ENCODE peak calls at places on chromosomes 2 and 18, in nine cellular contexts. One of them, this sample, is unnamed.

GRCh38 chr2:200795044-200795443 is 16.7 kb upstream of the BZW1 start:
- DNase-seq in frontal cortex: no peak
- DNase-seq in Kasumi-1: no peak
- DNase-seq in fibroblast of pulmonary artery: peak
- DNase-seq in uterus: peak
- DNase-seq in activated naive CD8-positive, alpha-beta T cell treated with anti-CD3 and anti-CD28 coated beads for 36 hours: no peak
- DNase-seq in NCI-H510A: no peak
- DNase-seq in fibroblast of mammary gland: peak
- DNase-seq in CD8-positive, alpha-beta T cell: no peak
- DNase-seq in this sample: no peak

GRCh38 chr18:8754995-8755955 is 49.9 kb downstream of the MTCL1 start:
- DNase-seq in frontal cortex: no peak
- DNase-seq in Kasumi-1: no peak
- DNase-seq in fibroblast of pulmonary artery: peak
- DNase-seq in uterus: no peak
- DNase-seq in activated naive CD8-positive, alpha-beta T cell treated with anti-CD3 and anti-CD28 coated beads for 36 hours: peak
- DNase-seq in NCI-H510A: no peak
- DNase-seq in fibroblast of mammary gland: peak
- DNase-seq in CD8-positive, alpha-beta T cell: peak
- DNase-seq in this sample: no peak

GRCh38 chr2:10218036-10218435 is 84.7 kb upstream of the HPCAL1 start:
- DNase-seq in frontal cortex: no peak
- DNase-seq in Kasumi-1: no peak
- DNase-seq in fibroblast of pulmonary artery: no peak
- DNase-seq in uterus: no peak
- DNase-seq in activated naive CD8-positive, alpha-beta T cell treated with anti-CD3 and anti-CD28 coated beads for 36 hours: no peak
- DNase-seq in NCI-H510A: no peak
- DNase-seq in fibroblast of mammary gland: no peak
- DNase-seq in CD8-positive, alpha-beta T cell: no peak
- DNase-seq in this sample: no peak

GRCh38 chr2:181770145-181770544 is 89.8 kb upstream of the NEUROD1 start:
- DNase-seq in frontal cortex: no peak
- DNase-seq in Kasumi-1: no peak
- DNase-seq in fibroblast of pulmonary artery: peak
- DNase-seq in uterus: no peak
- DNase-seq in activated naive CD8-positive, alpha-beta T cell treated with anti-CD3 and anti-CD28 coated beads for 36 hours: no peak
- DNase-seq in NCI-H510A: no peak
- DNase-seq in fibroblast of mammary gland: peak
- DNase-seq in CD8-positive, alpha-beta T cell: no peak
- DNase-seq in this sample: no peak

GRCh38 chr2:240384711-240385450 is 50.6 kb upstream of the GPC1 start:
- DNase-seq in frontal cortex: no peak
- DNase-seq in Kasumi-1: no peak
- DNase-seq in fibroblast of pulmonary artery: no peak
- DNase-seq in uterus: no peak
- DNase-seq in activated naive CD8-positive, alpha-beta T cell treated with anti-CD3 and anti-CD28 coated beads for 36 hours: no peak
- DNase-seq in NCI-H510A: no peak
- DNase-seq in fibroblast of mammary gland: no peak
- DNase-seq in CD8-positive, alpha-beta T cell: no peak
- DNase-seq in this sample: no peak

GRCh38 chr2:167972746-167973145 is 274.6 kb downstream of the STK39 start:
- DNase-seq in frontal cortex: no peak
- DNase-seq in Kasumi-1: no peak
- DNase-seq in fibroblast of pulmonary artery: no peak
- DNase-seq in uterus: no peak
- DNase-seq in activated naive CD8-positive, alpha-beta T cell treated with anti-CD3 and anti-CD28 coated beads for 36 hours: no peak
- DNase-seq in NCI-H510A: no peak
- DNase-seq in fibroblast of mammary gland: no peak
- DNase-seq in CD8-positive, alpha-beta T cell: no peak
- DNase-seq in this sample: no peak

GRCh38 chr2:24597181-24597870 is 106.3 kb downstream of the NCOA1 start:
- DNase-seq in frontal cortex: no peak
- DNase-seq in Kasumi-1: no peak
- DNase-seq in fibroblast of pulmonary artery: no peak
- DNase-seq in uterus: no peak
- DNase-seq in activated naive CD8-positive, alpha-beta T cell treated with anti-CD3 and anti-CD28 coated beads for 36 hours: no peak
- DNase-seq in NCI-H510A: no peak
- DNase-seq in fibroblast of mammary gland: no peak
- DNase-seq in CD8-positive, alpha-beta T cell: no peak
- DNase-seq in this sample: no peak

GRCh38 chr18:42486296-42486695 is 531.3 kb downstream of the PIK3C3 start:
- DNase-seq in frontal cortex: no peak
- DNase-seq in Kasumi-1: no peak
- DNase-seq in fibroblast of pulmonary artery: no peak
- DNase-seq in uterus: no peak
- DNase-seq in activated naive CD8-positive, alpha-beta T cell treated with anti-CD3 and anti-CD28 coated beads for 36 hours: no peak
- DNase-seq in NCI-H510A: no peak
- DNase-seq in fibroblast of mammary gland: no peak
- DNase-seq in CD8-positive, alpha-beta T cell: no peak
- DNase-seq in this sample: no peak

GRCh38 chr2:172806426-172807008 is 70.9 kb downstream of the RAPGEF4 start:
- DNase-seq in frontal cortex: no peak
- DNase-seq in Kasumi-1: peak
- DNase-seq in fibroblast of pulmonary artery: peak
- DNase-seq in uterus: no peak
- DNase-seq in activated naive CD8-positive, alpha-beta T cell treated with anti-CD3 and anti-CD28 coated beads for 36 hours: no peak
- DNase-seq in NCI-H510A: peak
- DNase-seq in fibroblast of mammary gland: peak
- DNase-seq in CD8-positive, alpha-beta T cell: no peak
- DNase-seq in this sample: peak

GRCh38 chr2:74856004-74856578 is 22.2 kb downstream of the HK2 start:
- DNase-seq in frontal cortex: no peak
- DNase-seq in Kasumi-1: no peak
- DNase-seq in fibroblast of pulmonary artery: no peak
- DNase-seq in uterus: no peak
- DNase-seq in activated naive CD8-positive, alpha-beta T cell treated with anti-CD3 and anti-CD28 coated beads for 36 hours: no peak
- DNase-seq in NCI-H510A: no peak
- DNase-seq in fibroblast of mammary gland: no peak
- DNase-seq in CD8-positive, alpha-beta T cell: no peak
- DNase-seq in this sample: no peak

GRCh38 chr2:28976584-28976983 is 4.5 kb upstream of the TOGARAM2 start:
- DNase-seq in frontal cortex: no peak
- DNase-seq in Kasumi-1: no peak
- DNase-seq in fibroblast of pulmonary artery: peak
- DNase-seq in uterus: no peak
- DNase-seq in activated naive CD8-positive, alpha-beta T cell treated with anti-CD3 and anti-CD28 coated beads for 36 hours: no peak
- DNase-seq in NCI-H510A: no peak
- DNase-seq in fibroblast of mammary gland: no peak
- DNase-seq in CD8-positive, alpha-beta T cell: no peak
- DNase-seq in this sample: no peak

GRCh38 chr18:57806891-57807280 is 3.8 kb upstream of the ATP8B1 start:
- DNase-seq in frontal cortex: no peak
- DNase-seq in Kasumi-1: no peak
- DNase-seq in fibroblast of pulmonary artery: peak
- DNase-seq in uterus: no peak
- DNase-seq in activated naive CD8-positive, alpha-beta T cell treated with anti-CD3 and anti-CD28 coated beads for 36 hours: no peak
- DNase-seq in NCI-H510A: no peak
- DNase-seq in fibroblast of mammary gland: peak
- DNase-seq in CD8-positive, alpha-beta T cell: no peak
- DNase-seq in this sample: no peak

GRCh38 chr2:118718921-118719320 is 128.5 kb downstream of the EN1 start:
- DNase-seq in frontal cortex: no peak
- DNase-seq in Kasumi-1: no peak
- DNase-seq in fibroblast of pulmonary artery: no peak
- DNase-seq in uterus: no peak
- DNase-seq in activated naive CD8-positive, alpha-beta T cell treated with anti-CD3 and anti-CD28 coated beads for 36 hours: no peak
- DNase-seq in NCI-H510A: no peak
- DNase-seq in fibroblast of mammary gland: no peak
- DNase-seq in CD8-positive, alpha-beta T cell: no peak
- DNase-seq in this sample: no peak

GRCh38 chr2:27811768-27812167 is 40.2 kb downstream of the MRPL33 start:
- DNase-seq in frontal cortex: no peak
- DNase-seq in Kasumi-1: no peak
- DNase-seq in fibroblast of pulmonary artery: no peak
- DNase-seq in uterus: no peak
- DNase-seq in activated naive CD8-positive, alpha-beta T cell treated with anti-CD3 and anti-CD28 coated beads for 36 hours: no peak
- DNase-seq in NCI-H510A: no peak
- DNase-seq in fibroblast of mammary gland: peak
- DNase-seq in CD8-positive, alpha-beta T cell: no peak
- DNase-seq in this sample: no peak